ENCODE peak calls at places on chromosomes 5 and 9, in four cellular contexts. H is psoas muscle, Q is AG09309, M is AG04450. A is an unnamed sample.

GRCh38 chr9:114413909-114414308 is 26.1 kb upstream of the AKNA start:
- DNase-seq in H (no peak), Q (peak), M (no peak), A (peak)

GRCh38 chr9:116318463-116319271 is 165.1 kb downstream of the PAPPA start:
- DNase-seq in H (peak), M (peak), Q (no peak), A (peak)

GRCh38 chr5:62477801-62478200 is 65.2 kb downstream of the IPO11 start:
- DNase-seq in Q (no peak), M (no peak), H (no peak), A (no peak)

GRCh38 chr5:134845335-134845851 is 375 bp upstream of the C5orf24 start:
- DNase-seq in Q (no peak), M (no peak), H (no peak), A (no peak)

GRCh38 chr5:169904059-169904458 is 76.2 kb downstream of the INSYN2B start:
- DNase-seq in Q (no peak), H (no peak), M (no peak), A (no peak)

GRCh38 chr9:12748016-12748415 is 26.8 kb upstream of the LURAP1L start:
- DNase-seq in H (no peak), M (no peak), Q (no peak), A (peak)

GRCh38 chr5:115423541-115423940 is 121.0 kb downstream of the FEM1C start:
- DNase-seq in M (no peak), Q (no peak), H (peak), A (no peak)

GRCh38 chr9:129436751-129437625 is 183.9 kb downstream of the C9orf50 start:
- DNase-seq in Q (no peak), M (no peak), H (peak), A (no peak)

GRCh38 chr9:108093773-108094675 is 604.5 kb upstream of the KLF4 start:
- DNase-seq in Q (no peak), H (no peak), M (no peak), A (no peak)

GRCh38 chr9:112112941-112113399 is 62.1 kb downstream of the SUSD1 start:
- DNase-seq in Q (no peak), M (no peak), H (no peak), A (peak)

GRCh38 chr5:101977729-101978345 is 318.2 kb downstream of the SLCO4C1 start:
- DNase-seq in Q (no peak), H (no peak), M (peak), A (peak)

GRCh38 chr5:172168311-172168710 is 19.7 kb downstream of the STK10 start:
- DNase-seq in H (no peak), Q (no peak), M (no peak), A (no peak)

GRCh38 chr9:137317979-137318511 is 16.0 kb upstream of the NRARP start:
- DNase-seq in H (peak), M (no peak), Q (no peak), A (no peak)

GRCh38 chr5:151257731-151258715 is 5.0 kb downstream of the GM2A start:
- DNase-seq in H (no peak), Q (no peak), M (no peak), A (no peak)

GRCh38 chr9:110977259-110977709 is 61.0 kb downstream of the LPAR1 start:
- DNase-seq in Q (no peak), M (no peak), H (no peak), A (peak)

GRCh38 chr5:20276959-20277263 is 288.9 kb upstream of the CDH18 start:
- DNase-seq in M (no peak), Q (no peak), H (no peak), A (no peak)

GRCh38 chr9:127707766-127708165 is 978 bp downstream of the CFAP157 start:
- DNase-seq in M (no peak), H (no peak), Q (no peak), A (no peak)

GRCh38 chr9:127154390-127155191 is 32.2 kb upstream of the ANGPTL2 start:
- DNase-seq in Q (peak), H (peak), M (no peak), A (no peak)

GRCh38 chr9:133794006-133794760 is 56.0 kb upstream of the SARDH start:
- DNase-seq in M (no peak), Q (no peak), H (no peak), A (no peak)

GRCh38 chr9:33988219-33988890 is 60.3 kb downstream of the UBAP2 start:
- DNase-seq in H (no peak), M (no peak), Q (no peak), A (no peak)

GRCh38 chr9:131240047-131240921 is 36.0 kb downstream of the FAM78A start:
- DNase-seq in H (no peak), M (no peak), Q (no peak), A (no peak)

GRCh38 chr9:88786291-88787054 is 204.8 kb upstream of the S1PR3 start:
- DNase-seq in H (no peak), M (no peak), Q (no peak), A (no peak)

GRCh38 chr9:3510796-3511195 is 15.0 kb downstream of the RFX3 start:
- DNase-seq in M (no peak), H (no peak), Q (no peak), A (no peak)

GRCh38 chr5:115816226-115817042 is at the start of gene CDO1:
- DNase-seq in M (no peak), Q (no peak), H (peak), A (no peak)

GRCh38 chr5:159218595-159219023 is 9.3 kb upstream of the RNF145 start:
- DNase-seq in M (no peak), H (no peak), Q (peak), A (no peak)

GRCh38 chr9:126395439-126396212 is 69.0 kb downstream of the MVB12B start:
- DNase-seq in H (no peak), Q (no peak), M (peak), A (peak)

GRCh38 chr5:16681761-16682335 is 65.1 kb upstream of the RETREG1 start:
- DNase-seq in Q (no peak), M (no peak), H (no peak), A (no peak)

GRCh38 chr9:93168581-93168980 is 15.4 kb upstream of the WNK2 start:
- DNase-seq in M (no peak), H (no peak), Q (no peak), A (no peak)

GRCh38 chr9:115135786-115136185 is 17.8 kb upstream of the TNC start:
- DNase-seq in Q (no peak), M (no peak), H (no peak), A (no peak)

GRCh38 chr5:169861934-169862333 is 118.4 kb downstream of the INSYN2B start:
- DNase-seq in Q (peak), H (no peak), M (peak), A (no peak)

GRCh38 chr5:84715686-84716085 is 331.0 kb upstream of the EDIL3 start:
- DNase-seq in M (no peak), H (no peak), Q (no peak), A (no peak)

GRCh38 chr5:147391781-147392180 is 118.1 kb downstream of the DPYSL3 start:
- DNase-seq in H (peak), Q (peak), M (peak), A (peak)

GRCh38 chr9:4061717-4062116 is 238.2 kb downstream of the GLIS3 start:
- DNase-seq in M (no peak), H (no peak), Q (no peak), A (no peak)

GRCh38 chr9:114093031-114093471 is 6.0 kb downstream of the KIF12 start:
- DNase-seq in M (no peak), H (no peak), Q (no peak), A (no peak)

GRCh38 chr9:4062966-4063365 is 236.9 kb downstream of the GLIS3 start:
- DNase-seq in H (no peak), Q (no peak), M (no peak), A (no peak)

GRCh38 chr9:5971740-5972139 is 43.7 kb downstream of the RANBP6 start:
- DNase-seq in H (no peak), Q (no peak), M (no peak), A (no peak)

GRCh38 chr5:82984786-82985762 is 92.1 kb downstream of the TMEM167A start:
- DNase-seq in M (no peak), Q (no peak), H (no peak), A (no peak)

GRCh38 chr9:105331755-105332154 is 87.3 kb downstream of the SLC44A1 start:
- DNase-seq in M (no peak), H (no peak), Q (no peak), A (no peak)

GRCh38 chr9:97804059-97804365 is 49.0 kb upstream of the FOXE1 start:
- DNase-seq in M (no peak), Q (no peak), H (no peak), A (no peak)

GRCh38 chr5:9557696-9558095 is 11.8 kb upstream of the SEMA5A start:
- DNase-seq in M (peak), H (no peak), Q (no peak), A (no peak)

GRCh38 chr9:18359335-18359734 is 114.6 kb upstream of the ADAMTSL1 start:
- DNase-seq in M (no peak), H (no peak), Q (peak), A (no peak)
- H3K4me3 ChIP-seq in M (no peak), H (no peak), Q (no peak), A (no peak)

GRCh38 chr9:121609845-121610637 is 41.4 kb upstream of the DAB2IP start:
- DNase-seq in H (peak), Q (no peak), M (peak), A (no peak)

GRCh38 chr9:121612511-121612998 is 38.9 kb upstream of the DAB2IP start:
- DNase-seq in H (peak), M (no peak), Q (no peak), A (no peak)

GRCh38 chr9:121613009-121613766 is 38.2 kb upstream of the DAB2IP start:
- DNase-seq in H (no peak), M (no peak), Q (no peak), A (no peak)

GRCh38 chr9:121607434-121608248 is 43.8 kb upstream of the DAB2IP start:
- DNase-seq in Q (no peak), H (peak), M (no peak), A (no peak)

GRCh38 chr9:121610638-121610953 is 40.8 kb upstream of the DAB2IP start:
- DNase-seq in H (no peak), Q (no peak), M (no peak), A (no peak)
- TF ChIP-seq CTCF in H (no peak), Q (no peak), M (no peak), A (no peak)

DNA sequence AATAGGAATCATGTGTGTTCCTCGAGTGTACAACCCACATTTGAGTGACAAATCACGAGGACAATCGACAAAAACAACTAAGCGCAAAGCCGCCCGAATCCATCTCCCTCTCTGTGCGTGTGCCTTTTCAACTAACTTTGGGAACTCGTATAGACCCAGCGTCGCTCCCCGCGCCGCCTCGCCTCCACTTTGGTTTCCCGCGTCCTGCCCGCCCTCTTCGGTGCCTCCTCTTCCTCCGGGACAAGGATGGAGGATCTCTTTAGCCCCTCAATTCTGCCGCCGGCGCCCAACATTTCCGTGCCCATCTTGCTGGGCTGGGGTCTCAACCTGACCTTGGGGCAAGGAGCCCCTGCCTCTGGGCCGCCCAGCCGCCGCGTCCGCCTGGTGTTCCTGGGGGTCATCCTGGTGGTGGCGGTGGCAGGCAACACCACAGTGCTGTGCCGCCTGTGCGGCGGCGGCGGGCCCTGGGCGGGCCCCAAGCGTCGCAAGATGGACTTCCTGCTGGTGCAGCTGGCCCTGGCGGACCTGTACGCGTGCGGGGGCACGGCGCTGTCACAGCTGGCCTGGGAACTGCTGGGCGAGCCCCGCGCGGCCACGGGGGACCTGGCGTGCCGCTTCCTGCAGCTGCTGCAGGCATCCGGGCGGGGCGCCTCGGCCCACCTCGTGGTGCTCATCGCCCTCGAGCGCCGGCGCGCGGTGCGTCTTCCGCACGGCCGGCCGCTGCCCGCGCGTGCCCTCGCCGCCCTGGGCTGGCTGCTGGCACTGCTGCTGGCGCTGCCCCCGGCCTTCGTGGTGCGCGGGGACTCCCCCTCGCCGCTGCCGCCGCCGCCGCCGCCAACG is at the start of gene GPR150:
- DNase-seq in Q (no peak), H (peak), M (no peak), A (no peak)
- H3K4me3 ChIP-seq in Q (peak), H (peak), M (peak), A (peak)

GRCh38 chr5:77957-78804 is 13.8 kb upstream of the PLEKHG4B start:
- DNase-seq in H (no peak), M (no peak), Q (peak), A (peak)
- TF ChIP-seq CTCF in H (peak), M (peak), Q (peak), A (peak)

A was measured in HFF-Myc.